ENCODE peak calls at places on chromosomes 16 and 17, in seven cellular contexts. F is MM.1S; B is fibroblast of lung; X is naive thymus-derived CD4-positive, alpha-beta T cell; M is mesenchymal stem cell; J is mucosa of descending colon; N is breast epithelium. Z is an unnamed sample.

GRCh38 chr17:9195961-9196668 is 174.8 kb downstream of the NTN1 start:
- DNase-seq in F (no peak), B (no peak), X (no peak), M (no peak), J (peak; percentile 67), N (peak; percentile 48), Z (peak; percentile 17)

GRCh38 chr17:12512712-12513355 is 152.9 kb upstream of the MYOCD start:
- DNase-seq in F (no peak), B (peak; percentile 64), X (no peak), M (peak; percentile 21), J (no peak), N (no peak), Z (no peak)

GRCh38 chr17:17420561-17421269 is 56.1 kb upstream of the MED9 start:
- DNase-seq in F (no peak), B (no peak), X (no peak), M (no peak), J (no peak), N (no peak), Z (no peak)

GRCh38 chr17:77728022-77728671 is 230.4 kb upstream of the TNRC6C start:
- DNase-seq in F (no peak), B (no peak), X (no peak), M (no peak), J (no peak), N (peak; percentile 35), Z (no peak)

GRCh38 chr17:66619196-66619595 is 215.7 kb upstream of the CACNG5 start:
- DNase-seq in F (no peak), B (no peak), X (no peak), M (no peak), J (no peak), N (no peak), Z (no peak)

GRCh38 chr16:13376174-13376573 is 474.8 kb downstream of the SHISA9 start:
- DNase-seq in F (no peak), B (no peak), X (no peak), M (no peak), J (no peak), N (no peak), Z (no peak)

GRCh38 chr17:21394265-21394664 is 18.1 kb downstream of the KCNJ12 start:
- DNase-seq in F (no peak), B (peak; percentile 12), X (no peak), M (no peak), J (no peak), N (no peak), Z (no peak)

GRCh38 chr17:50564916-50565315 is 4.4 kb downstream of the CACNA1G start:
- DNase-seq in F (no peak), B (peak; percentile 44), X (no peak), M (peak; percentile 59), J (peak; percentile 49), N (peak; percentile 56), Z (no peak)

GRCh38 chr16:16048904-16049582 is 99.6 kb downstream of the ABCC1 start:
- DNase-seq in F (no peak), B (no peak), X (no peak), M (no peak), J (no peak), N (no peak), Z (peak; percentile 43)

GRCh38 chr17:67845374-67845773 is 20.1 kb downstream of the BPTF start:
- DNase-seq in F (no peak), B (no peak), X (no peak), M (no peak), J (no peak), N (no peak), Z (no peak)

GRCh38 chr17:79026345-79027273 is 2.6 kb downstream of the C1QTNF1 start:
- DNase-seq in F (no peak), B (peak; percentile 54), X (no peak), M (peak; percentile 51), J (peak; percentile 74), N (peak; percentile 80), Z (no peak)

GRCh38 chr17:58005031-58005727 is 1.9 kb downstream of the SRSF1 start:
- DNase-seq in F (no peak), B (no peak), X (no peak), M (no peak), J (no peak), N (no peak), Z (peak; percentile 22)

GRCh38 chr16:63702981-63703590 is 1418.8 kb downstream of the CDH11 start:
- DNase-seq in F (no peak), B (no peak), X (no peak), M (no peak), J (no peak), N (no peak), Z (no peak)

GRCh38 chr16:30761427-30761927 is 385 bp downstream of the CFAP119 start:
- DNase-seq in F (peak; percentile 48), B (peak; percentile 34), X (no peak), M (peak; percentile 68), J (no peak), N (no peak), Z (peak; percentile 78)

GRCh38 chr17:10729334-10730193 is at the start of gene TMEM220:
- DNase-seq in F (peak; percentile 10), B (peak; percentile 78), X (no peak), M (peak; percentile 82), J (peak; percentile 86), N (peak; percentile 68), Z (peak; percentile 73)

GRCh38 chr17:38873646-38874380 is 4.0 kb downstream of the LASP1 start:
- DNase-seq in F (no peak), B (no peak), X (no peak), M (no peak), J (no peak), N (no peak), Z (no peak)

GRCh38 chr17:38871247-38871991 is 1.6 kb downstream of the LASP1 start:
- DNase-seq in F (peak; percentile 81), B (peak; percentile 71), X (peak; percentile 76), M (peak; percentile 85), J (peak; percentile 85), N (peak; percentile 54), Z (peak; percentile 45)

GRCh38 chr17:38870259-38871165 is 654 bp downstream of the LASP1 start:
- DNase-seq in F (peak; percentile 75), B (peak; percentile 60), X (peak; percentile 65), M (peak; percentile 64), J (peak; percentile 86), N (peak; percentile 73), Z (peak; percentile 41)

GRCh38 chr17:38872671-38873385 is 3.0 kb downstream of the LASP1 start:
- DNase-seq in F (no peak), B (no peak), X (no peak), M (no peak), J (no peak), N (no peak), Z (no peak)

GRCh38 chr17:38871992-38872605 is 2.2 kb downstream of the LASP1 start:
- DNase-seq in F (no peak), B (no peak), X (no peak), M (no peak), J (no peak), N (no peak), Z (no peak)
- H3K4me1 ChIP-seq in F (peaks cover 14% of the 10 kb centered on the region), B (peaks cover 35% of the 10 kb centered on the region), X (peaks cover 61% of the 10 kb centered on the region), M (peaks cover 53% of the 10 kb centered on the region), J (peaks cover 55% of the 10 kb centered on the region), N (peaks cover 16% of the 10 kb centered on the region), Z (peaks cover 30% of the 10 kb centered on the region)

GRCh38 chr17:49183341-49183740 is 27.0 kb downstream of the GNGT2 start:
- DNase-seq in F (no peak), B (no peak), X (no peak), M (no peak), J (no peak), N (no peak), Z (no peak)

GRCh38 chr17:49180998-49181635 is 29.3 kb downstream of the GNGT2 start:
- DNase-seq in F (peak; percentile 34), B (no peak), X (no peak), M (no peak), J (no peak), N (no peak), Z (no peak)

GRCh38 chr17:49183801-49184200 is 26.6 kb downstream of the GNGT2 start:
- DNase-seq in F (no peak), B (no peak), X (no peak), M (no peak), J (no peak), N (no peak), Z (no peak)

DNA sequence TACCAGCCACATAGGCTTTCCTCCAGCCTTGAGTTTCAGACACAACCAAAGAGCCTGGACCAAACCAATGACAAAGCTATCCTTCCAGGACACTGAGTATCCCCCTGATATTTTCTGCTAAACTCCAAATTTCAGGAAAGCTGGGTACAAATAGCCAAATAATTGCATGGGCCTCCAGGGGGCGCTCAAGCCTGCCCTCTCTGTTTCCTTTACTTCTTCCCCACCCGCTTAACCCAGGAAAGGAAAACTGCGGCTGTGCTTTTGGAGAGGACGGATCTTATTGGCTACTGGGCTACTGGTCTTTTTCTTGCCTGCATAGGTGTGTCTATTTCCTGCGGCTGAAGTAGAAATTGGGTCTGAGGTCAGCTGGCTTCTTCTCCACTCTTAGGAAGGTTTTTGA is 30.1 kb downstream of the GNGT2 start:
- DNase-seq in F (peak; percentile 27), B (peak; percentile 31), X (peak; percentile 38), M (peak; percentile 62), J (peak; percentile 73), N (no peak), Z (peak; percentile 54)
- H3K9me3 ChIP-seq in F (no peaks in the 10 kb centered on the region), B (no peaks in the 10 kb centered on the region), X (no peaks in the 10 kb centered on the region), M (peaks cover 21% of the 10 kb centered on the region), J (peaks cover 25% of the 10 kb centered on the region), N (peaks cover 16% of the 10 kb centered on the region), Z (peaks cover 8% of the 10 kb centered on the region)

DNA sequence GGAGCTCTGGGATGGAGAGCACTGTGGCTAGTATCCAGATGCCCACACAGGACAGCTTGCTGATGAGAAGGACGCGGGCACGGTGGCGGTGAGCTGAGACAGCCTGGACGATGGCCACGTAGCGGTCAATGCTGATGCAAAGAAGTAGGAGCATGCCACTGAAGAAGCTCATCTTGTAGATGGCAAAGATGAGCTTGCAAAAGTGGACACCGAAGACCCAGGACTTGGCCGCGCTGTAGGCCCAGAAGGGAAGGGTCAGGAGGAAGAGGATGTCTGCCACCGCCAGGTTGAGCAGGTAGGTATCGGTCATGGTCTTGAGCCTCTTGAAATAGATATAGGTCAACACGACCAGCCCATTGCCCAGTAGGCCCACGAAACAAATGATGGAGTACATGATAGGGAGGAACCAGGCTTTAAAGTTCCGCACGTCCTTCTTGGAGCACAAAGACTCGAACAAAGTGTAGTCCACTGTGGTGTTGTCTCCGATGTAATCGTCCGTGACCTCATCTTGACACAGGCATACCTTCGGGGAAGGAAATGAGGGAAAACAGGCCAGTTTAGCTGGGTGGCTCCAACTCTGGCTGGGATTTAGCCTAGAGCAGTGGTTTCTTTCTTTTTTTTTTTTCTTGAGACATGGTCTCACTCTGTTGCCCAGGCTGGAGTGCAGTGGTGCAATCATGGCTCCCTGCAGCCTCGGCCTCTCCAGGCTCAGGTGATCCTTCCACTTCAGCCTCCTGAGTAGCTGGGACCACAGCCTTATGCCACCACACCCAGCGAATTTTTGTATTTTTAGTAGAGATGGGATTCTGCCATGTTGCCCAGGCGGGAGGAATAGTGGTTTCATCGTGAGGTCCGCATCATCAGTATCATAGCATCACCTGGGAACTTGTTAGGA is 9.7 kb downstream of the CCR7 start:
- DNase-seq in F (no peak), B (no peak), X (no peak), M (no peak), J (no peak), N (peak; percentile 15), Z (no peak)
- H3K4me1 ChIP-seq in F (peaks cover 14% of the 10 kb centered on the region), B (peaks cover 52% of the 10 kb centered on the region), X (peaks cover 90% of the 10 kb centered on the region), M (peaks cover 46% of the 10 kb centered on the region), J (no peaks in the 10 kb centered on the region), N (peaks cover 49% of the 10 kb centered on the region), Z (peaks cover 2% of the 10 kb centered on the region)

DNA sequence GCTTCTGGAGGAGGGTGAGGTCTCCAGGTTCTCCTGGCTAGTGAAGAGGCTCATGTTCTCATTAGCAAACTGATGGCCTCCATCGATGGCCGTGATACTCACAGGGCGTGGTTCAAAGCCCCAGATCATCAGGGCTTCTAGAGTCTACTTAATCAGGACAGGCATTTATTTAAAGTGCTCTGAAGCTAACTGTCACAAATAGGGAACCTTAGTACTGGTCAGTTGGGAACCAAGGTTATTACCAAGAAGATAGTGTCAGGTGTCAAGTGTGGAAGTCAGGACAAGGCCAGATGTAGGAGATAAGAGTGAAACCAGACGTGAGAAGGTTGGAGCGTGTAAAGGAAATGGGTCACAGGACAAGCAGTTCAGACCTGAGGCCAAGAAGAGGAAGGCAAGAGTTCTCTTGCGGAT is 56.9 kb downstream of the PIGL start:
- DNase-seq in F (no peak), B (no peak), X (no peak), M (no peak), J (no peak), N (no peak), Z (no peak)
- H3K9me3 ChIP-seq in F (no peaks in the 10 kb centered on the region), B (no peaks in the 10 kb centered on the region), X (no peaks in the 10 kb centered on the region), M (no peaks in the 10 kb centered on the region), J (no peaks in the 10 kb centered on the region), N (no peaks in the 10 kb centered on the region), Z (no peaks in the 10 kb centered on the region)

Z was measured in HAP-1.